ENCODE peak calls at places on chromosomes 11 and 22, in seven cellular contexts. One of them, this sample, is unnamed.

GRCh38 chr11:38646382-38646781 is 2048.3 kb upstream of the RAG2 start:
- DNase-seq in stimulated activated naive CD8-positive, alpha-beta T cell treated with anti-CD3 and anti-CD28 coated beads, Interleukin-15, Interleukin-2, amounts not matched to agents 100 U/mL and 50 U/mL, for 24 hours: no peak
- DNase-seq in HT1080: peak
- DNase-seq in NCI-H1436 treated with DMSO at 0.1 percent for 48 hours: no peak
- DNase-seq in Calu3: no peak
- DNase-seq in GF-D8: no peak
- DNase-seq in activated naive CD8-positive, alpha-beta T cell treated with anti-CD3 and anti-CD28 coated beads, Interleukin-2, amount 50 U/mL, for 24 hours: no peak
- DNase-seq in this sample: no peak

GRCh38 chr11:5291207-5291838 is 10.4 kb downstream of the OR51B4 start:
- DNase-seq in GF-D8: no peak
- DNase-seq in HT1080: peak
- DNase-seq in Calu3: peak
- DNase-seq in stimulated activated naive CD8-positive, alpha-beta T cell treated with anti-CD3 and anti-CD28 coated beads, Interleukin-15, Interleukin-2, amounts not matched to agents 100 U/mL and 50 U/mL, for 24 hours: no peak
- DNase-seq in activated naive CD8-positive, alpha-beta T cell treated with anti-CD3 and anti-CD28 coated beads, Interleukin-2, amount 50 U/mL, for 24 hours: no peak
- DNase-seq in NCI-H1436 treated with DMSO at 0.1 percent for 48 hours: no peak
- DNase-seq in this sample: peak

GRCh38 chr22:36325163-36326031 is 62.4 kb downstream of the MYH9 start:
- DNase-seq in HT1080: no peak
- DNase-seq in stimulated activated naive CD8-positive, alpha-beta T cell treated with anti-CD3 and anti-CD28 coated beads, Interleukin-15, Interleukin-2, amounts not matched to agents 100 U/mL and 50 U/mL, for 24 hours: no peak
- DNase-seq in Calu3: no peak
- DNase-seq in NCI-H1436 treated with DMSO at 0.1 percent for 48 hours: no peak
- DNase-seq in GF-D8: no peak
- DNase-seq in activated naive CD8-positive, alpha-beta T cell treated with anti-CD3 and anti-CD28 coated beads, Interleukin-2, amount 50 U/mL, for 24 hours: no peak
- DNase-seq in this sample: no peak

GRCh38 chr11:90252053-90252452 is 29.2 kb upstream of the CHORDC1 start:
- DNase-seq in HT1080: no peak
- DNase-seq in NCI-H1436 treated with DMSO at 0.1 percent for 48 hours: no peak
- DNase-seq in stimulated activated naive CD8-positive, alpha-beta T cell treated with anti-CD3 and anti-CD28 coated beads, Interleukin-15, Interleukin-2, amounts not matched to agents 100 U/mL and 50 U/mL, for 24 hours: no peak
- DNase-seq in GF-D8: no peak
- DNase-seq in Calu3: no peak
- DNase-seq in activated naive CD8-positive, alpha-beta T cell treated with anti-CD3 and anti-CD28 coated beads, Interleukin-2, amount 50 U/mL, for 24 hours: no peak
- DNase-seq in this sample: no peak

GRCh38 chr11:131640320-131640719 is 269.9 kb downstream of the NTM start:
- DNase-seq in stimulated activated naive CD8-positive, alpha-beta T cell treated with anti-CD3 and anti-CD28 coated beads, Interleukin-15, Interleukin-2, amounts not matched to agents 100 U/mL and 50 U/mL, for 24 hours: no peak
- DNase-seq in NCI-H1436 treated with DMSO at 0.1 percent for 48 hours: no peak
- DNase-seq in GF-D8: no peak
- DNase-seq in HT1080: no peak
- DNase-seq in Calu3: no peak
- DNase-seq in activated naive CD8-positive, alpha-beta T cell treated with anti-CD3 and anti-CD28 coated beads, Interleukin-2, amount 50 U/mL, for 24 hours: no peak
- DNase-seq in this sample: no peak

GRCh38 chr22:21937821-21938070 is 14.9 kb downstream of the PPM1F start:
- DNase-seq in activated naive CD8-positive, alpha-beta T cell treated with anti-CD3 and anti-CD28 coated beads, Interleukin-2, amount 50 U/mL, for 24 hours: no peak
- DNase-seq in Calu3: no peak
- DNase-seq in stimulated activated naive CD8-positive, alpha-beta T cell treated with anti-CD3 and anti-CD28 coated beads, Interleukin-15, Interleukin-2, amounts not matched to agents 100 U/mL and 50 U/mL, for 24 hours: no peak
- DNase-seq in GF-D8: no peak
- DNase-seq in HT1080: no peak
- DNase-seq in NCI-H1436 treated with DMSO at 0.1 percent for 48 hours: no peak
- DNase-seq in this sample: no peak

GRCh38 chr11:93396356-93396755 is 65.8 kb downstream of the DEUP1 start:
- DNase-seq in stimulated activated naive CD8-positive, alpha-beta T cell treated with anti-CD3 and anti-CD28 coated beads, Interleukin-15, Interleukin-2, amounts not matched to agents 100 U/mL and 50 U/mL, for 24 hours: no peak
- DNase-seq in Calu3: no peak
- DNase-seq in HT1080: peak
- DNase-seq in NCI-H1436 treated with DMSO at 0.1 percent for 48 hours: no peak
- DNase-seq in GF-D8: no peak
- DNase-seq in activated naive CD8-positive, alpha-beta T cell treated with anti-CD3 and anti-CD28 coated beads, Interleukin-2, amount 50 U/mL, for 24 hours: no peak
- DNase-seq in this sample: no peak

GRCh38 chr11:102868359-102868758 is 6.4 kb downstream of the MMP12 start:
- DNase-seq in GF-D8: no peak
- DNase-seq in stimulated activated naive CD8-positive, alpha-beta T cell treated with anti-CD3 and anti-CD28 coated beads, Interleukin-15, Interleukin-2, amounts not matched to agents 100 U/mL and 50 U/mL, for 24 hours: no peak
- DNase-seq in NCI-H1436 treated with DMSO at 0.1 percent for 48 hours: no peak
- DNase-seq in HT1080: no peak
- DNase-seq in activated naive CD8-positive, alpha-beta T cell treated with anti-CD3 and anti-CD28 coated beads, Interleukin-2, amount 50 U/mL, for 24 hours: no peak
- DNase-seq in Calu3: no peak
- DNase-seq in this sample: no peak

GRCh38 chr22:41799486-41800347 is 762 bp upstream of the CCDC134 start:
- DNase-seq in HT1080: no peak
- DNase-seq in stimulated activated naive CD8-positive, alpha-beta T cell treated with anti-CD3 and anti-CD28 coated beads, Interleukin-15, Interleukin-2, amounts not matched to agents 100 U/mL and 50 U/mL, for 24 hours: peak
- DNase-seq in NCI-H1436 treated with DMSO at 0.1 percent for 48 hours: no peak
- DNase-seq in activated naive CD8-positive, alpha-beta T cell treated with anti-CD3 and anti-CD28 coated beads, Interleukin-2, amount 50 U/mL, for 24 hours: no peak
- DNase-seq in Calu3: no peak
- DNase-seq in GF-D8: peak
- DNase-seq in this sample: no peak